ENCODE peak calls at places on chromosomes 11 and 22, in seven cellular contexts. K is kidney tubule cell; N is AG09319; X is CD8-positive, alpha-beta memory T cell; S is GM19239; R is T-helper 2 cell; D is stomach. B is an unnamed sample.

GRCh38 chr22:35440129-35440528 is 40.2 kb downstream of the MCM5 start:
- DNase-seq in X (no peak), R (no peak), D (no peak), N (no peak), K (no peak), S (no peak), B (no peak)

GRCh38 chr11:134047586-134047999 is 21.3 kb upstream of the JAM3 start:
- DNase-seq in N (peak; percentile 81), D (no peak), K (no peak), R (no peak), X (no peak), S (no peak), B (no peak)

GRCh38 chr11:6576471-6577373 is 26.7 kb downstream of the RRP8 start:
- DNase-seq in X (no peak), N (peak; percentile 52), K (no peak), S (no peak), R (no peak), D (no peak), B (no peak)

GRCh38 chr22:50530857-50531545 is 1.2 kb upstream of the TYMP start:
- DNase-seq in S (no peak), R (peak; percentile 93), K (peak; percentile 80), N (no peak), D (peak; percentile 91), X (peak; percentile 72), B (peak; percentile 75)

GRCh38 chr11:132142554-132142953 is 772.1 kb downstream of the NTM start:
- DNase-seq in K (no peak), N (no peak), S (no peak), D (no peak), R (no peak), X (no peak), B (no peak)

GRCh38 chr11:101741479-101742175 is 157.8 kb upstream of the TRPC6 start:
- DNase-seq in N (no peak), K (no peak), S (no peak), R (no peak), X (no peak), D (no peak), B (no peak)

GRCh38 chr11:65423516-65424199 is 1.1 kb downstream of the NEAT1 start:
- DNase-seq in D (peak; percentile 40), S (no peak), N (no peak), K (peak; percentile 52), R (peak; percentile 57), X (peak; percentile 31), B (no peak)

GRCh38 chr11:36532908-36533601 is 23.0 kb upstream of the TRAF6 start:
- DNase-seq in R (no peak), X (no peak), S (no peak), K (no peak), N (no peak), D (no peak), B (no peak)

GRCh38 chr11:57340228-57340627 is 2.1 kb downstream of the P2RX3 start:
- DNase-seq in N (no peak), S (no peak), R (no peak), D (no peak), X (no peak), K (peak; percentile 36), B (no peak)

GRCh38 chr22:38172489-38173155 is 9.0 kb downstream of the PLA2G6 start:
- DNase-seq in N (no peak), R (peak; percentile 50), D (peak; percentile 93), X (peak; percentile 79), K (no peak), S (no peak), B (no peak)

GRCh38 chr11:1877211-1878133 is 14.2 kb downstream of the PRR33 start:
- DNase-seq in S (no peak), R (no peak), K (no peak), N (no peak), D (peak; percentile 61), X (no peak), B (no peak)

GRCh38 chr11:33935466-33935865 is 43.6 kb upstream of the LMO2 start:
- DNase-seq in X (no peak), D (no peak), K (no peak), N (no peak), R (no peak), S (no peak), B (no peak)

GRCh38 chr11:121613724-121614123 is 161.0 kb upstream of the SORL1-AS1 start:
- DNase-seq in R (no peak), X (no peak), S (no peak), K (peak; percentile 27), D (no peak), N (no peak), B (no peak)

GRCh38 chr11:96358321-96358720 is 15.3 kb upstream of the MAML2 start:
- DNase-seq in K (no peak), X (no peak), D (no peak), N (no peak), R (peak; percentile 37), S (no peak), B (no peak)

GRCh38 chr11:3837793-3838192 is 3.0 kb downstream of the RHOG start:
- DNase-seq in X (no peak), D (peak; percentile 36), N (no peak), S (no peak), K (peak; percentile 55), R (no peak), B (no peak)

GRCh38 chr11:81658722-81659121 is 1074.9 kb downstream of the FAM181B start:
- DNase-seq in K (peak; percentile 29), X (no peak), N (no peak), S (no peak), R (peak; percentile 53), D (no peak), B (no peak)

GRCh38 chr11:128052912-128053641 is 534.3 kb downstream of the ETS1 start:
- DNase-seq in S (no peak), K (peak; percentile 73), X (peak; percentile 57), R (peak; percentile 81), D (no peak), N (peak; percentile 49), B (no peak)

GRCh38 chr11:35138606-35138948 is 394 bp upstream of the CD44 start:
- DNase-seq in K (no peak), X (no peak), S (no peak), R (no peak), N (no peak), D (no peak), B (no peak)

GRCh38 chr11:65416341-65417185 is 6.0 kb upstream of the NEAT1 start:
- DNase-seq in D (peak; percentile 94), N (no peak), K (peak; percentile 85), X (peak; percentile 85), R (peak; percentile 85), S (peak; percentile 88), B (peak; percentile 93)

GRCh38 chr22:46546466-46547178 is 9.2 kb upstream of the CELSR1 start:
- DNase-seq in X (no peak), S (no peak), K (peak; percentile 94), R (no peak), D (peak; percentile 73), N (no peak), B (no peak)

GRCh38 chr11:123388640-123389039 is 41.4 kb upstream of the GRAMD1B start:
- DNase-seq in R (no peak), X (no peak), S (no peak), N (no peak), D (no peak), K (no peak), B (no peak)

GRCh38 chr22:26977741-26978140 is 320.4 kb downstream of the MIAT start:
- DNase-seq in X (no peak), R (no peak), S (no peak), D (no peak), K (no peak), N (no peak), B (no peak)

GRCh38 chr11:12817681-12818332 is 143.6 kb downstream of the TEAD1 start:
- DNase-seq in R (no peak), S (no peak), D (no peak), K (no peak), X (no peak), N (no peak), B (no peak)

GRCh38 chr11:86193297-86194095 is 51.1 kb upstream of the EED start:
- DNase-seq in X (peak; percentile 63), S (peak; percentile 81), K (peak; percentile 89), R (peak; percentile 86), D (peak; percentile 56), N (no peak), B (peak; percentile 47)

GRCh38 chr11:10692716-10693115 is 839 bp downstream of the IRAG1 start:
- DNase-seq in K (no peak), R (no peak), S (no peak), N (no peak), D (no peak), X (no peak), B (no peak)

GRCh38 chr22:19607198-19608113 is 83.2 kb upstream of the CLDN5 start:
- DNase-seq in K (peak; percentile 50), X (no peak), S (no peak), D (peak; percentile 40), N (no peak), R (peak; percentile 46), B (no peak)

GRCh38 chr11:69930081-69931059 is 111.2 kb upstream of the FGF3 start:
- DNase-seq in X (no peak), R (no peak), D (no peak), K (no peak), S (no peak), N (no peak), B (no peak)

GRCh38 chr11:1970956-1971355 is 23.8 kb downstream of the MRPL23 start:
- DNase-seq in K (no peak), N (no peak), D (no peak), R (no peak), S (no peak), X (no peak), B (no peak)